ENCODE peak calls at places on chromosomes 6 and 20, in four cellular contexts. One of them, this sample, is unnamed.

GRCh38 chr6:33313709-33314514 is at the start of gene TAPBP:
- DNase-seq in heart right ventricle: peak
- DNase-seq in HL-60: peak
- DNase-seq in neuronal stem cell: no peak
- DNase-seq in this sample: no peak

GRCh38 chr6:393391-394221 is 2.1 kb downstream of the IRF4 start:
- DNase-seq in HL-60: no peak
- DNase-seq in heart right ventricle: no peak
- DNase-seq in neuronal stem cell: no peak
- DNase-seq in this sample: no peak

GRCh38 chr6:168828800-168829199 is 387.8 kb downstream of the SMOC2 start:
- DNase-seq in heart right ventricle: no peak
- DNase-seq in neuronal stem cell: no peak
- DNase-seq in HL-60: no peak
- DNase-seq in this sample: no peak

GRCh38 chr6:1631251-1631650 is 21.5 kb downstream of the FOXC1 start:
- DNase-seq in neuronal stem cell: no peak
- DNase-seq in heart right ventricle: no peak
- DNase-seq in HL-60: no peak
- DNase-seq in this sample: no peak

GRCh38 chr6:37024665-37025337 is 19.3 kb downstream of the FGD2 start:
- DNase-seq in HL-60: no peak
- DNase-seq in neuronal stem cell: no peak
- DNase-seq in heart right ventricle: no peak
- DNase-seq in this sample: no peak

GRCh38 chr6:26251354-26252081 is 113.5 kb upstream of the BTN3A2 start:
- DNase-seq in neuronal stem cell: peak
- DNase-seq in heart right ventricle: peak
- DNase-seq in HL-60: no peak
- DNase-seq in this sample: peak

GRCh38 chr6:127768223-127768622 is 132.6 kb downstream of the THEMIS start:
- DNase-seq in HL-60: no peak
- DNase-seq in neuronal stem cell: no peak
- DNase-seq in heart right ventricle: no peak
- DNase-seq in this sample: no peak

GRCh38 chr6:45132059-45132458 is 196.1 kb upstream of the RUNX2 start:
- DNase-seq in HL-60: no peak
- DNase-seq in heart right ventricle: no peak
- DNase-seq in neuronal stem cell: no peak
- DNase-seq in this sample: no peak

GRCh38 chr20:31663838-31664695 is 26.4 kb downstream of the COX4I2 start:
- DNase-seq in heart right ventricle: no peak
- DNase-seq in neuronal stem cell: no peak
- DNase-seq in HL-60: no peak
- DNase-seq in this sample: no peak

GRCh38 chr20:63745961-63746765 is 6.6 kb downstream of the SLC2A4RG start:
- DNase-seq in HL-60: no peak
- DNase-seq in heart right ventricle: no peak
- DNase-seq in neuronal stem cell: no peak
- DNase-seq in this sample: no peak

GRCh38 chr6:167137881-167138280 is 15.0 kb downstream of the CCR6 start:
- DNase-seq in heart right ventricle: no peak
- DNase-seq in HL-60: no peak
- DNase-seq in neuronal stem cell: no peak
- DNase-seq in this sample: no peak

GRCh38 chr6:162173448-162173847 is 554.1 kb downstream of the PRKN start:
- DNase-seq in HL-60: no peak
- DNase-seq in heart right ventricle: no peak
- DNase-seq in neuronal stem cell: no peak
- DNase-seq in this sample: no peak

GRCh38 chr6:26249959-26250805 is 114.8 kb upstream of the BTN3A2 start:
- DNase-seq in HL-60: peak
- DNase-seq in heart right ventricle: peak
- DNase-seq in neuronal stem cell: peak
- DNase-seq in this sample: peak

GRCh38 chr6:125149256-125150144 is 4.1 kb upstream of the TPD52L1 start:
- DNase-seq in heart right ventricle: no peak
- DNase-seq in HL-60: no peak
- DNase-seq in neuronal stem cell: no peak
- DNase-seq in this sample: no peak

GRCh38 chr6:90790058-90790457 is 203.2 kb upstream of the MAP3K7 start:
- DNase-seq in neuronal stem cell: no peak
- DNase-seq in HL-60: no peak
- DNase-seq in heart right ventricle: no peak
- DNase-seq in this sample: no peak

GRCh38 chr6:16391451-16391912 is 153.1 kb downstream of the GMPR start:
- DNase-seq in neuronal stem cell: no peak
- DNase-seq in heart right ventricle: no peak
- DNase-seq in HL-60: no peak
- DNase-seq in this sample: no peak

GRCh38 chr6:109506841-109507240 is 23.8 kb upstream of the ZBTB24 start:
- DNase-seq in HL-60: no peak
- DNase-seq in neuronal stem cell: no peak
- DNase-seq in heart right ventricle: no peak
- DNase-seq in this sample: no peak

GRCh38 chr20:12166053-12166717 is 248.5 kb downstream of the BTBD3 start:
- DNase-seq in heart right ventricle: peak
- DNase-seq in neuronal stem cell: no peak
- DNase-seq in HL-60: no peak
- DNase-seq in this sample: no peak

GRCh38 chr6:13419826-13420225 is 67.6 kb downstream of the GFOD1 start:
- DNase-seq in neuronal stem cell: no peak
- DNase-seq in heart right ventricle: no peak
- DNase-seq in HL-60: no peak
- DNase-seq in this sample: no peak

GRCh38 chr20:3661060-3661820 is 2.0 kb downstream of the GFRA4 start:
- DNase-seq in HL-60: no peak
- DNase-seq in neuronal stem cell: no peak
- DNase-seq in heart right ventricle: no peak
- DNase-seq in this sample: no peak

GRCh38 chr6:97040355-97040860 is 115.9 kb downstream of the KLHL32 start:
- DNase-seq in neuronal stem cell: no peak
- DNase-seq in HL-60: no peak
- DNase-seq in heart right ventricle: no peak
- DNase-seq in this sample: no peak

GRCh38 chr6:79335133-79335674 is 100.7 kb upstream of the HMGN3 start:
- DNase-seq in neuronal stem cell: no peak
- DNase-seq in heart right ventricle: no peak
- DNase-seq in HL-60: no peak
- DNase-seq in this sample: no peak

GRCh38 chr6:16477367-16478149 is 239.2 kb downstream of the GMPR start:
- DNase-seq in neuronal stem cell: no peak
- DNase-seq in heart right ventricle: peak
- DNase-seq in HL-60: no peak
- DNase-seq in this sample: no peak